ENCODE peak calls at places on chromosomes 6 and 20, in five cellular contexts. U is trophoblast cell, Z is mesenchymal stem cell, D is mesendoderm, A is IMR-90. B is an unnamed sample.

GRCh38 chr20:3804254-3804751 is 8.2 kb downstream of the CDC25B start:
- DNase-seq in Z (no peak), U (no peak), A (no peak), D (no peak), B (no peak)

GRCh38 chr6:7578949-7579348 is 11.0 kb upstream of the SNRNP48 start:
- DNase-seq in U (peak; percentile 67), D (no peak), Z (no peak), A (no peak), B (no peak)

GRCh38 chr20:13638162-13638495 is 603 bp downstream of the TASP1 start:
- DNase-seq in D (peak; percentile 58), Z (no peak), U (no peak), A (peak; percentile 16), B (no peak)

GRCh38 chr6:83008631-83009030 is 57.0 kb downstream of the UBE3D start:
- DNase-seq in U (no peak), Z (no peak), D (no peak), A (no peak), B (no peak)

GRCh38 chr6:56618050-56618449 is 24.6 kb downstream of the DST start:
- DNase-seq in U (no peak), D (peak; percentile 64), Z (no peak), A (no peak), B (no peak)

GRCh38 chr6:55678330-55679224 is 99.6 kb upstream of the HMGCLL1 start:
- DNase-seq in Z (peak; percentile 25), D (peak; percentile 11), U (no peak), A (peak; percentile 25), B (no peak)

GRCh38 chr6:90483116-90483839 is 103.6 kb downstream of the MAP3K7 start:
- DNase-seq in D (no peak), A (peak; percentile 49), U (no peak), Z (no peak), B (no peak)

GRCh38 chr6:118586741-118587485 is 38.8 kb downstream of the PLN start:
- DNase-seq in A (no peak), D (peak; percentile 47), U (peak; percentile 86), Z (no peak), B (no peak)

GRCh38 chr20:45343867-45344721 is 4.1 kb downstream of the SDC4 start:
- DNase-seq in A (peak; percentile 93), D (peak; percentile 87), Z (peak; percentile 93), U (peak; percentile 93), B (no peak)

GRCh38 chr6:113858067-113858604 is 991 bp downstream of the MARCKS start:
- DNase-seq in U (peak; percentile 41), A (peak; percentile 29), D (peak; percentile 64), Z (peak; percentile 60), B (peak; percentile 51)
- H2BK120ac ChIP-seq in U (peak overlapping the region; percentile 98), A (peak overlapping the region; percentile 87), D (peak overlapping the region; percentile 74), Z (peak overlapping the region; percentile 98), B (peak overlapping the region; percentile 63)

GRCh38 chr20:23451956-23452487 is 654 bp downstream of the CST11 start:
- DNase-seq in D (no peak), A (no peak), Z (peak; percentile 37), U (peak; percentile 66), B (no peak)

GRCh38 chr20:23452776-23453175 is at the start of gene CST11:
- DNase-seq in D (no peak), A (no peak), Z (no peak), U (no peak), B (no peak)

GRCh38 chr20:23454816-23455215 is 2.1 kb upstream of the CST11 start:
- DNase-seq in A (no peak), U (peak; percentile 71), D (no peak), Z (no peak), B (no peak)

GRCh38 chr20:23455641-23456040 is 3.0 kb upstream of the CST11 start:
- DNase-seq in U (no peak), A (no peak), Z (no peak), D (no peak), B (no peak)

DNA sequence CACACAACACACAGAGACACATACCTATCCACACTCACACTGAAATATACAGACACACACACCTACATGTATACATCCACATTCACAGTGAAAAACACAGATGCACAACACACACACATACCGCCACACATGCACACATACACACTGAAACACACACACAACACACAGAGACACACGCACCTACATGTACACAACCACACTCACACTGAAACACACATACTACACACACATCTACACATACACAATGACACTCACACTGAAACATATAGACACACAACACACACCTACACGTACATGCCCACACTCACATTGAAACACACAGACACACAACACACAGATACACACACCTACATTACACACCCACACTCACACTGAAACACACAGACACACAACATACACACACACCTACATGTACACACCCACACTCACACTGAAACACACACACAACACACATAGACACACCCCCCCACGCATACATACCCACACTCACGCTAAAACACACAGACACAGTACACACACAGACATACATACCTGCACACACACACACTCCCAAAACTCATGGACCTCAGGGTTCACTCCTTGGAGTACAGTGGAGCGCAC is 1.4 kb upstream of the CST11 start:
- DNase-seq in Z (no peak), U (no peak), A (no peak), D (no peak), B (no peak)
- H2BK120ac ChIP-seq in Z (no peak overlapping the region), U (no peak overlapping the region), A (no peak overlapping the region), D (no peak overlapping the region), B (no peak overlapping the region)

DNA sequence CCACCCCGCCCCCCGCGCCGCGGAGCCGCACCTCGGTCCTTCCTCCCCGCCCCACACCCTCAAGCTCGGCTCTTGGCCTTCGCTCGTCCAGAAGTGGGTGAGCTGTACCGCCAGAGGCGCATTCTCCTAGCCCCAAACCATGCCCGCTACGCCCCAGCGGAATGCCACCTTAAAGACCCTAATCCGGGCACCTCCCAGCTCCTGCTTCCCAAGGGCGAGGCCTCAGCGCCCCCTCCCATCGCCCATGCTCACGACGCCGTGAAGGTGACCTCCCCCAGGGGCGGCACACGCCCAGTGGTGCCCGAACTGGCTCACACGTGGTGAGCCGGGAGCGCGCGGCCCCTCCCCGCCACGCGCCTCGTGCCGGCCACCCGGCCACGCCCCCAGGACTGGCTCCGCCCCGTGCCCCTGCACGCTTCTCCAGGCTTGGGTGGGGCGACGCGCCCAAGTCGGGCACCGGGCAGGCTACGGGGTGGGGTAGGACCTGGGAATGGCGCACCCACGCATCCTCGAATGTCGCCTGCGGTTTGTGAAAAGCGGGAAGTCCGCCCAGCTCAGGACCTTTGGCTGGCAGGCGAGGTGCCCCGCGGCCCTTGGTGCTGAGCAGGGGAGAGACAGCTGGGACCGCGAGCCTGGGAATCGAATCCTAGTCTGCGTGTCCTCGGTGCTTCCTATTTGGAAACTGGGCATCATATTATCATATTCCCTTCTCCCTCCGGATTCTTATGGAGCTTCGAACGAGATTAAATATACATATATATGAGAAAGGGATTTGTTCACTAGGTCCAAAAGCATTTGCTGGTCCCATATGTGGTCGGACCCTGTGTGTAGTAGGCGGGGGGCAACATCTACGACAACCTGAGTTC is 942 bp upstream of the SOX12 start:
- DNase-seq in A (peak; percentile 72), D (peak; percentile 96), Z (peak; percentile 89), U (peak; percentile 76), B (peak; percentile 90)
- H2BK120ac ChIP-seq in A (peak overlapping the region; percentile 80), D (no peak overlapping the region), Z (peak overlapping the region; percentile 87), U (no peak overlapping the region), B (no peak overlapping the region)

GRCh38 chr20:34320861-34321260 is 17.7 kb upstream of the AHCY start:
- DNase-seq in Z (no peak), A (no peak), D (no peak), U (peak; percentile 54), B (no peak)

GRCh38 chr20:34316191-34316814 is 13.1 kb upstream of the AHCY start:
- DNase-seq in A (peak; percentile 33), Z (peak; percentile 29), D (no peak), U (peak; percentile 61), B (no peak)

GRCh38 chr20:34322267-34323105 is 19.3 kb upstream of the AHCY start:
- DNase-seq in D (peak; percentile 78), Z (no peak), A (no peak), U (peak; percentile 45), B (no peak)

GRCh38 chr20:34315236-34315635 is 12.1 kb upstream of the AHCY start:
- DNase-seq in A (no peak), D (no peak), Z (no peak), U (peak; percentile 28), B (no peak)

DNA sequence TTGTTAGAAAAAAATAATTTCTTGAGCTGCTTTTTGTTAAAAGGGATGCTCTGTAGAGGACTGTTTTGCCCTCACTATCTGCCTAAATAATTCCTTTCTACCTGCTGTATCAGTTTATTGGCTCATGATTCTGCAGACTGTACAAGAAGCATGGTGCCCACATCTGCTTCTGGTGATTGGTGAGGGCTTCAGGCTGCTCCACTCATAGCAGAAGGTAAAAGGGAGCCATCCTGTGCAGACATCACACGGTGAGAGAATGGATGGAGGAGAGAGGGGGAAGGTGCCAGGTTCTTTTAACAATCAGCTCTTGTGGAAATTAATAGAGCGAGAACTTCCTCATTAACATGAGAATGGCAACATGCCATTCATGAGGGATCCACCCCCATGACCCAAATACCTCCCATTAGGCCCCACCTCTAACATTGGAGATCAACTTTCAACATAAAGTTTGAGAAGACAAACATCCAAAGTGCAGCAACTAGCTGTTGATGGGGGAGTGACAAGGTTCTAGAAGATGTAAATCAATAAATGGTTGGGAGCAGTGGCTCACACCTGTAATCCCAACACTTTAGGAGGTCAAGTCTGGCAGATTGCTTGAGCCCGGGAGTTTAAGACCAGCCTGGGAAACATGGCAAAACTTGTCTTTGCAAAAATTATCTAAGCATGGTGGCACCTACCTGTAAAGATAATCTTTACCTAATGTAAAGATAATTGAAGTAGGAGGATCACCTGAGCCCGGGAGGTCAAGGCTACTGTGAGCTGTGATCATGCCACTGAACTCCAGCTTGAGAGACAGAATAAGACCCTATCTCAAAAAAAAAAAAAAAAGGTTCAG is 15.7 kb upstream of the AHCY start:
- DNase-seq in U (no peak), Z (no peak), D (no peak), A (no peak), B (no peak)
- H2BK120ac ChIP-seq in U (no peak overlapping the region), Z (no peak overlapping the region), D (no peak overlapping the region), A (no peak overlapping the region), B (no peak overlapping the region)